ENCODE peak calls at places on chromosomes 4 and X, in six cellular contexts. S is astrocyte of the cerebellum, D is adrenal gland, K is brain microvascular endothelial cell, M is NB4, O is HCT116. F is an unnamed sample.

GRCh38 chr4:169485791-169486742 is 126.3 kb downstream of the NEK1 start:
- DNase-seq in S (peak), D (no peak), K (peak), M (peak), O (peak), F (peak)

GRCh38 chrX:70478521-70478920 is 33.9 kb downstream of the DLG3 start:
- DNase-seq in S (no peak), D (no peak), K (no peak), M (no peak), O (no peak), F (no peak)

GRCh38 chrX:131058136-131058868 is at the start of gene ARHGAP36:
- DNase-seq in S (no peak), D (no peak), K (no peak), M (no peak), O (no peak), F (no peak)

GRCh38 chrX:80022363-80023031 is 7.9 kb downstream of the TBX22 start:
- DNase-seq in S (no peak), D (no peak), K (no peak), M (no peak), O (no peak), F (no peak)

GRCh38 chr4:52833941-52834525 is 28.1 kb upstream of the RASL11B start:
- DNase-seq in S (no peak), D (no peak), K (no peak), M (no peak), O (no peak), F (no peak)

GRCh38 chr4:113397114-113397701 is 347.8 kb downstream of the ANK2 start:
- DNase-seq in S (peak), D (peak), K (peak), M (no peak), O (no peak), F (peak)

GRCh38 chr4:121706595-121707021 is 9.8 kb upstream of the ANXA5 start:
- DNase-seq in S (peak), D (no peak), K (peak), M (peak), O (no peak), F (peak)

GRCh38 chrX:118508221-118508620 is 12.6 kb downstream of the DOCK11 start:
- DNase-seq in S (no peak), D (no peak), K (no peak), M (no peak), O (no peak), F (no peak)

GRCh38 chr4:24650849-24651248 is 66.5 kb upstream of the DHX15 start:
- DNase-seq in S (no peak), D (no peak), K (no peak), M (no peak), O (no peak), F (no peak)

GRCh38 chr4:113869743-113870375 is 108.3 kb upstream of the CAMK2D start:
- DNase-seq in S (no peak), D (no peak), K (peak), M (no peak), O (peak), F (no peak)

GRCh38 chrX:2159393-2159792 is 341.4 kb downstream of the DHRSX start:
- DNase-seq in S (no peak), D (no peak), K (no peak), M (peak), O (no peak), F (no peak)

GRCh38 chr4:8893227-8893623 is 21.6 kb upstream of the HMX1 start:
- DNase-seq in S (no peak), D (no peak), K (no peak), M (no peak), O (no peak), F (no peak)

GRCh38 chr4:8893624-8894423 is 22.2 kb upstream of the HMX1 start:
- DNase-seq in S (no peak), D (no peak), K (no peak), M (no peak), O (no peak), F (no peak)

GRCh38 chr4:8891255-8891645 is 19.6 kb upstream of the HMX1 start:
- DNase-seq in S (no peak), D (no peak), K (no peak), M (no peak), O (no peak), F (no peak)

GRCh38 chr4:8891646-8892555 is 20.3 kb upstream of the HMX1 start:
- DNase-seq in S (no peak), D (no peak), K (no peak), M (no peak), O (no peak), F (no peak)

GRCh38 chr4:8892556-8893226 is 21.1 kb upstream of the HMX1 start:
- DNase-seq in S (no peak), D (no peak), K (no peak), M (no peak), O (no peak), F (no peak)
- H3K4me3 ChIP-seq in S (no peak), D (no peak), K (no peak), M (no peak), O (no peak), F (no peak)

GRCh38 chr4:31660916-31661315 is 940.7 kb downstream of the PCDH7 start:
- DNase-seq in S (no peak), D (no peak), K (no peak), M (no peak), O (no peak), F (no peak)
- TF ChIP-seq CTCF in S (no peak), D (no peak), K (no peak), M (no peak), O (no peak), F (no peak)

GRCh38 chr4:16197842-16198241 is 28.4 kb downstream of the TAPT1 start:
- DNase-seq in S (no peak), D (no peak), K (no peak), M (no peak), O (no peak), F (no peak)

GRCh38 chr4:16195209-16195608 is 31.1 kb downstream of the TAPT1 start:
- DNase-seq in S (no peak), D (no peak), K (no peak), M (no peak), O (no peak), F (no peak)

GRCh38 chr4:16199132-16199531 is 27.1 kb downstream of the TAPT1 start:
- DNase-seq in S (peak), D (no peak), K (no peak), M (peak), O (no peak), F (no peak)

GRCh38 chr4:16198271-16198670 is 28.0 kb downstream of the TAPT1 start:
- DNase-seq in S (no peak), D (no peak), K (no peak), M (no peak), O (no peak), F (no peak)

DNA sequence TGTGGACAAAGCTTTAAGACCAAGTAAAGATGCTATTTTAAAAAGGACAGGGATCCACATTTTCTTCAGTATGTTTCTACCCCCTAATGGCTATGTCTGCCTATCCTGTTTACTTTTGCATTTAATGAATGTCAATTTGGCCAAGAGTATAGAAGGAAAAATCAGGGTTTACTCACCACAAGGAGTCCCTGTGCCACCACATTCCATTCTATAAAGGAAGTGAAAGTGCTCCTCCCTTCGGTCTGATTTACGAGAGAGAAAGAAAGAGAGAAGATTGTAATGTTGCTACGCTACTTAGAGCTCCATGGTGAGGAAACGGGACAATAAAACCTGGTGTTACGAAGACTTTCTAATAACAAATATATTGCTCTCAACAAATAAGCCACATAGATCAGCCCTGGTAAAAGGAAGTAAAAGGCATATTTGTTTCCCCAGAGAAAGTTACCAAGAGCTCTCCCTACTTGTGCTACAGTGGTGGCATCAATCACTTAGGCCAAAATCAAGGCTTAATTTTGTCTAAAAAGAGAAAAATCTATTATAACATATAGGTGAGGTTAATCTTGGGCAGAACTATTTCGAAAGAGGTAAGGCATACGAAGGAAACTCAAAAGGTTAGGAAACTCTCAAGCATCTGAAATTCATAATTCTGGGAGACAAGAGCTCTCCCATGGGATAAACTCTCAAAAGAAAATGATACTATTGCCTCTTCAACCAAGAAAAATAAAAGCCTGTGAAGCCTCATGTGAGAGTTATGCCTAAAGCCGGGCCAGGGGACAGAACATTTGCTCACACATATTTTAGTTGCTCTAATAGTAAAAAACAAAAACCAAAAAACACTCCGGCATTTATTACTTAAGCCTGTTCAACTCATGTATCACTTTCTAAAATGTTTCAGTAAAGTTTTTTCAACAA is 29.5 kb downstream of the TAPT1 start:
- DNase-seq in S (peak), D (no peak), K (peak), M (peak), O (peak), F (peak)
- H3K4me3 ChIP-seq in S (no peak), D (no peak), K (peak), M (no peak), O (peak), F (no peak)

GRCh38 chr4:27666943-27667342 is 806.3 kb downstream of the STIM2 start:
- DNase-seq in S (no peak), D (no peak), K (no peak), M (peak), O (peak), F (no peak)
- TF ChIP-seq CTCF in S (no peak), D (no peak), K (peak), M (peak), O (peak), F (no peak)

GRCh38 chrX:38632516-38632915 is 71.2 kb downstream of the TSPAN7 start:
- DNase-seq in S (no peak), D (no peak), K (no peak), M (no peak), O (no peak), F (no peak)
- H3K4me3 ChIP-seq in S (no peak), D (no peak), K (no peak), M (no peak), O (no peak), F (no peak)